ENCODE peak calls at places on chromosomes 4 and X, in seven cellular contexts. Z, N, W, Y, Q, H and L are unnamed samples. For H3K9me3, the result is how much of the 10 kb centered on the place peaks cover.

GRCh38 chrX:72208126-72208525 is 26.6 kb downstream of the PIN4 start:
- DNase-seq in Z (no peak), N (no peak), W (no peak), Y (no peak), Q (no peak), H (no peak), L (no peak)

GRCh38 chr4:87911252-87911774 is 64.2 kb upstream of the SPP1 start:
- DNase-seq in Z (no peak), N (no peak), W (no peak), Y (no peak), Q (no peak), H (no peak), L (no peak)

GRCh38 chrX:150765782-150766350 is 72.7 kb downstream of the MTMR1 start:
- DNase-seq in Z (no peak), N (no peak), W (no peak), Y (no peak), Q (no peak), H (no peak), L (no peak)

GRCh38 chr4:71833175-71833900 is 49.5 kb upstream of the GC start:
- DNase-seq in Z (no peak), N (no peak), W (peak), Y (no peak), Q (peak), H (no peak), L (no peak)

GRCh38 chrX:107571296-107571998 is 56.9 kb upstream of the PRPS1 start:
- DNase-seq in Z (no peak), N (no peak), W (no peak), Y (no peak), Q (no peak), H (no peak), L (no peak)

GRCh38 chrX:78387364-78387763 is 60.0 kb upstream of the CYSLTR1 start:
- DNase-seq in Z (no peak), N (no peak), W (no peak), Y (no peak), Q (no peak), H (no peak), L (no peak)

GRCh38 chrX:142663330-142664095 is 362.2 kb upstream of the SPANXN4 start:
- DNase-seq in Z (no peak), N (no peak), W (no peak), Y (no peak), Q (no peak), H (no peak), L (no peak)

GRCh38 chr4:39429476-39430310 is 23.0 kb downstream of the KLB start:
- DNase-seq in Z (no peak), N (no peak), W (no peak), Y (no peak), Q (no peak), H (no peak), L (no peak)

GRCh38 chr4:33658971-33659370 is 2585.3 kb downstream of the ARAP2 start:
- DNase-seq in Z (no peak), N (no peak), W (no peak), Y (no peak), Q (no peak), H (no peak), L (no peak)

GRCh38 chr4:25531272-25531671 is 124.4 kb upstream of the SLC34A2 start:
- DNase-seq in Z (no peak), N (no peak), W (no peak), Y (no peak), Q (no peak), H (no peak), L (no peak)

GRCh38 chr4:26334366-26334765 is 13.6 kb downstream of the RBPJ start:
- DNase-seq in Z (no peak), N (no peak), W (no peak), Y (no peak), Q (no peak), H (no peak), L (no peak)

GRCh38 chrX:106899841-106900240 is 3.3 kb downstream of the RIPPLY1 start:
- DNase-seq in Z (no peak), N (no peak), W (no peak), Y (no peak), Q (no peak), H (no peak), L (no peak)

GRCh38 chr4:26877417-26877816 is 16.8 kb downstream of the STIM2 start:
- DNase-seq in Z (no peak), N (no peak), W (no peak), Y (no peak), Q (no peak), H (no peak), L (no peak)

GRCh38 chr4:89492476-89493110 is 185.0 kb upstream of the GPRIN3 start:
- DNase-seq in Z (no peak), N (no peak), W (no peak), Y (no peak), Q (no peak), H (no peak), L (no peak)

GRCh38 chr4:2402053-2402452 is 16.4 kb downstream of the ZFYVE28 start:
- DNase-seq in Z (peak), N (peak), W (peak), Y (no peak), Q (peak), H (no peak), L (no peak)

GRCh38 chrX:120749141-120749846 is 119.4 kb upstream of the C1GALT1C1 start:
- DNase-seq in Z (no peak), N (no peak), W (no peak), Y (peak), Q (no peak), H (no peak), L (no peak)

GRCh38 chr4:53905281-53905934 is 159.0 kb downstream of the CHIC2 start:
- DNase-seq in Z (no peak), N (no peak), W (no peak), Y (no peak), Q (no peak), H (no peak), L (no peak)

GRCh38 chrX:68842781-68843581 is 14.2 kb downstream of the EFNB1 start:
- DNase-seq in Z (no peak), N (no peak), W (no peak), Y (no peak), Q (peak), H (no peak), L (no peak)

GRCh38 chr4:87465739-87466366 is 43.5 kb downstream of the NUDT9 start:
- DNase-seq in Z (no peak), N (no peak), W (no peak), Y (peak), Q (no peak), H (no peak), L (no peak)

GRCh38 chrX:24259544-24260240 is 54.2 kb downstream of the SUPT20HL2 start:
- DNase-seq in Z (peak), N (no peak), W (no peak), Y (peak), Q (no peak), H (no peak), L (peak)

GRCh38 chrX:526295-527224 is 104.0 kb upstream of the SHOX start:
- DNase-seq in Z (no peak), N (no peak), W (no peak), Y (no peak), Q (no peak), H (no peak), L (no peak)

GRCh38 chrX:20594985-20595384 is 328.3 kb upstream of the RPS6KA3 start:
- DNase-seq in Z (no peak), N (no peak), W (no peak), Y (no peak), Q (no peak), H (no peak), L (no peak)

GRCh38 chrX:100720301-100720700 is 11.6 kb downstream of the SYTL4 start:
- DNase-seq in Z (no peak), N (no peak), W (no peak), Y (no peak), Q (no peak), H (no peak), L (no peak)
- H3K9me3 ChIP-seq in Z (under half), N (under half), W (under half), Y (under half), Q (under half), H (under half), L (under half)

GRCh38 chr4:10806993-10807645 is 122.6 kb upstream of the CLNK start:
- DNase-seq in Z (no peak), N (no peak), W (no peak), Y (no peak), Q (no peak), H (no peak), L (no peak)

GRCh38 chr4:10810411-10810810 is 125.8 kb upstream of the CLNK start:
- DNase-seq in Z (no peak), N (no peak), W (no peak), Y (no peak), Q (no peak), H (no peak), L (no peak)

GRCh38 chr4:10808591-10808990 is 124.0 kb upstream of the CLNK start:
- DNase-seq in Z (no peak), N (peak), W (no peak), Y (no peak), Q (no peak), H (no peak), L (no peak)

GRCh38 chr4:10811992-10812391 is 127.4 kb upstream of the CLNK start:
- DNase-seq in Z (no peak), N (no peak), W (no peak), Y (no peak), Q (no peak), H (no peak), L (no peak)

GRCh38 chr4:10809905-10810304 is 125.3 kb upstream of the CLNK start:
- DNase-seq in Z (no peak), N (no peak), W (no peak), Y (no peak), Q (no peak), H (no peak), L (no peak)
- H3K9me3 ChIP-seq in Z (under half), N (under half), W (under half), Y (under half), Q (under half), H (under half), L (under half)

GRCh38 chr4:57443308-57444243 is 333.4 kb upstream of the IGFBP7 start:
- DNase-seq in Z (no peak), N (no peak), W (no peak), Y (no peak), Q (peak), H (no peak), L (no peak)
- H3K9me3 ChIP-seq in Z (under half), N (under half), W (under half), Y (under half), Q (under half), H (under half), L (under half)

GRCh38 chr4:19945501-19945900 is 306.2 kb upstream of the SLIT2 start:
- DNase-seq in Z (no peak), N (no peak), W (no peak), Y (no peak), Q (no peak), H (no peak), L (no peak)
- H3K9me3 ChIP-seq in Z (under half), N (under half), W (under half), Y (under half), Q (under half), H (under half), L (under half)

GRCh38 chr4:1154523-1155182 is 17.7 kb downstream of the SPON2 start:
- DNase-seq in Z (no peak), N (no peak), W (peak), Y (peak), Q (no peak), H (no peak), L (no peak)
- H3K9me3 ChIP-seq in Z (under half), N (under half), W (under half), Y (under half), Q (under half), H (under half), L (under half)